ENCODE peak calls at places on chromosome 12, in five cellular contexts. V is memory B cell, G is adrenal gland, U is activated T-helper 1 cell treated with Interleukin-2 at 50 U/mL for 16 hours, Y is mucosa of descending colon. M is an unnamed sample.

GRCh38 chr12:113462117-113462774 is 9.4 kb downstream of the LHX5 start:
- DNase-seq in V (peak; percentile 70), G (peak; percentile 81), U (peak; percentile 38), Y (peak; percentile 85), M (peak; percentile 83)

GRCh38 chr12:64256166-64256800 is 34.2 kb upstream of the KICS2 start:
- DNase-seq in V (peak; percentile 11), G (no peak), U (no peak), Y (no peak), M (no peak)

GRCh38 chr12:75020068-75020557 is 189.5 kb downstream of the KCNC2 start:
- DNase-seq in V (no peak), G (no peak), U (no peak), Y (no peak), M (no peak)

GRCh38 chr12:80064269-80064668 is 35.1 kb upstream of the OTOGL start:
- DNase-seq in V (no peak), G (no peak), U (no peak), Y (no peak), M (no peak)

GRCh38 chr12:126362964-126363363 is 1297.7 kb downstream of the AACS start:
- DNase-seq in V (no peak), G (no peak), U (no peak), Y (no peak), M (no peak)

GRCh38 chr12:29640589-29641345 is 143.0 kb downstream of the TMTC1 start:
- DNase-seq in V (no peak), G (peak; percentile 66), U (no peak), Y (no peak), M (no peak)

GRCh38 chr12:50401383-50402155 is 884 bp downstream of the LARP4 start:
- DNase-seq in V (no peak), G (peak; percentile 51), U (no peak), Y (no peak), M (peak; percentile 67)

GRCh38 chr12:10501031-10501430 is 4.7 kb upstream of the EIF2S3B start:
- DNase-seq in V (no peak), G (no peak), U (no peak), Y (no peak), M (no peak)

GRCh38 chr12:85179680-85180300 is 100.2 kb upstream of the ALX1 start:
- DNase-seq in V (no peak), G (no peak), U (no peak), Y (no peak), M (no peak)

M was measured in sigmoid colon.